ENCODE peak calls at places on chromosome 19, in six cellular contexts. T is foreskin fibroblast; F is stimulated activated CD8-positive, alpha-beta memory T cell treated with anti-CD3 and anti-CD28 coated beads, Interleukin-2, amount 100 ng/mL, for 48 hours; V is HAP-1; B is NCI-H1694; Y is left colon. X is an unnamed sample.

GRCh38 chr19:28737526-28737925 is 475.4 kb downstream of the UQCRFS1 start:
- DNase-seq in Y (no peak), T (no peak), V (no peak), F (no peak), B (no peak), X (no peak)

GRCh38 chr19:10112895-10113591 is 1.6 kb downstream of the P2RY11 start:
- DNase-seq in B (no peak), Y (peak; percentile 73), F (no peak), T (no peak), V (peak; percentile 84), X (peak; percentile 59)

GRCh38 chr19:35717665-35718344 is at the start of gene KMT2B:
- DNase-seq in Y (peak; percentile 95), F (peak; percentile 93), B (no peak), V (no peak), T (no peak), X (peak; percentile 99)

GRCh38 chr19:54316746-54317107 is 3.8 kb upstream of the LILRA5 start:
- DNase-seq in T (no peak), Y (no peak), B (no peak), F (no peak), V (no peak), X (no peak)

GRCh38 chr19:50850738-50851137 is 4.0 kb upstream of the KLK3 start:
- DNase-seq in F (no peak), V (no peak), Y (no peak), B (no peak), T (no peak), X (no peak)

GRCh38 chr19:46697142-46697960 is 19.6 kb downstream of the PRKD2 start:
- DNase-seq in F (no peak), Y (peak; percentile 98), V (peak; percentile 86), T (peak; percentile 75), B (no peak), X (peak; percentile 88)

GRCh38 chr19:51726049-51726448 is 2.3 kb upstream of the HAS1 start:
- DNase-seq in T (peak; percentile 53), V (peak; percentile 10), F (no peak), Y (peak; percentile 28), B (no peak), X (peak; percentile 75)

GRCh38 chr19:30317403-30317802 is 54.8 kb upstream of the ZNF536 start:
- DNase-seq in V (no peak), F (no peak), Y (no peak), B (no peak), T (no peak), X (no peak)

GRCh38 chr19:12555456-12555930 is 4.2 kb upstream of the ZNF564 start:
- DNase-seq in V (no peak), B (no peak), T (no peak), Y (no peak), F (no peak), X (no peak)

GRCh38 chr19:5803752-5804515 is 933 bp upstream of the NRTN start:
- DNase-seq in B (peak; percentile 84), V (peak; percentile 98), Y (peak; percentile 94), T (peak; percentile 75), F (peak; percentile 93), X (peak; percentile 99)

GRCh38 chr19:14385492-14385891 is 4.2 kb downstream of the ADGRE5 start:
- DNase-seq in Y (no peak), B (no peak), T (no peak), V (no peak), F (no peak), X (no peak)

GRCh38 chr19:15210323-15210774 is 9.6 kb upstream of the NOTCH3 start:
- DNase-seq in T (peak; percentile 77), V (no peak), B (no peak), Y (no peak), F (no peak), X (peak; percentile 22)

GRCh38 chr19:9913237-9914000 is 22.9 kb downstream of the OLFM2 start:
- DNase-seq in V (peak; percentile 57), Y (no peak), T (no peak), B (no peak), F (no peak), X (peak; percentile 68)

GRCh38 chr19:49387936-49388372 is at the start of gene KASH5:
- DNase-seq in V (no peak), F (peak; percentile 72), Y (peak; percentile 79), B (no peak), T (no peak), X (no peak)

GRCh38 chr19:16657384-16657783 is 2.6 kb downstream of the SMIM7 start:
- DNase-seq in F (no peak), B (no peak), T (no peak), Y (no peak), V (no peak), X (no peak)

GRCh38 chr19:6510618-6511017 is 8.5 kb upstream of the TUBB4A start:
- DNase-seq in T (no peak), F (no peak), Y (no peak), V (no peak), B (no peak), X (no peak)

GRCh38 chr19:5031231-5032100 is 62.6 kb downstream of the KDM4B start:
- DNase-seq in Y (peak; percentile 84), T (peak; percentile 65), V (peak; percentile 92), B (no peak), F (peak; percentile 60), X (peak; percentile 96)